ENCODE peak calls at places on chromosomes 6 and 20, in ten cellular contexts. R is HepG2, Y is right lobe of liver, W is esophagus muscularis mucosa, D is spleen, J is GM12891, E is H54, I is K562, V is adrenal gland, B is HCT116. Z is an unnamed sample.

GRCh38 chr6:43856005-43856765 is 86.2 kb downstream of the VEGFA start:
- DNase-seq in D (no peak), J (no peak), B (peak; percentile 21), Y (peak; percentile 76), I (peak; percentile 66), E (no peak), R (peak; percentile 86), V (peak; percentile 73), W (no peak), Z (peak; percentile 48)

GRCh38 chr6:10505529-10505928 is 15.6 kb upstream of the GCNT2 start:
- DNase-seq in D (no peak), I (no peak), R (peak; percentile 99), V (no peak), Y (no peak), E (no peak), W (no peak), J (no peak), B (no peak), Z (no peak)

GRCh38 chr20:61744691-61745396 is 320.8 kb downstream of the TAF4 start:
- DNase-seq in R (no peak), W (no peak), I (no peak), B (no peak), D (peak; percentile 38), J (no peak), V (no peak), Y (no peak), E (peak; percentile 33), Z (peak; percentile 6)

GRCh38 chr6:108549241-108549640 is 11.5 kb upstream of the FOXO3 start:
- DNase-seq in D (no peak), B (no peak), J (no peak), I (no peak), W (no peak), R (no peak), E (no peak), V (no peak), Y (no peak), Z (no peak)

GRCh38 chr20:37727247-37727956 is 33.6 kb downstream of the CTNNBL1 start:
- DNase-seq in J (no peak), D (no peak), V (no peak), I (no peak), W (no peak), Y (no peak), R (peak; percentile 74), B (no peak), E (no peak), Z (no peak)

GRCh38 chr6:5667737-5668136 is 339.0 kb downstream of the NRN1 start:
- DNase-seq in R (no peak), V (no peak), I (no peak), Y (no peak), E (no peak), D (no peak), W (no peak), J (no peak), B (no peak), Z (no peak)

GRCh38 chr6:73969982-73970960 is 274.3 kb downstream of the CD109 start:
- DNase-seq in I (peak; percentile 12), Y (no peak), J (no peak), W (no peak), B (peak; percentile 74), R (peak; percentile 52), D (no peak), V (no peak), E (peak; percentile 14), Z (peak; percentile 7)

GRCh38 chr20:38302721-38303120 is 1.2 kb upstream of the BPI start:
- DNase-seq in I (peak; percentile 38), Y (no peak), B (no peak), D (peak; percentile 77), V (no peak), R (no peak), J (no peak), W (no peak), E (no peak), Z (no peak)

GRCh38 chr20:49475979-49476378 is 6.5 kb downstream of the KCNB1 start:
- DNase-seq in W (no peak), B (no peak), E (no peak), R (no peak), I (no peak), D (no peak), J (no peak), V (no peak), Y (no peak), Z (no peak)

GRCh38 chr6:44102527-44102926 is 24.7 kb downstream of the MRPL14 start:
- DNase-seq in Y (no peak), E (no peak), D (no peak), I (no peak), B (no peak), W (no peak), J (no peak), R (no peak), V (no peak), Z (no peak)

GRCh38 chr6:7671581-7671980 is 54.3 kb upstream of the BMP6 start:
- DNase-seq in R (no peak), D (no peak), V (no peak), Y (no peak), B (no peak), E (no peak), J (no peak), W (no peak), I (no peak), Z (no peak)

GRCh38 chr20:57705103-57705899 is 4.5 kb downstream of the PMEPA1 start:
- DNase-seq in D (no peak), B (no peak), I (no peak), W (no peak), R (no peak), J (no peak), V (no peak), Y (no peak), E (no peak), Z (no peak)

GRCh38 chr6:167825059-167825758 is 1.5 kb upstream of the AFDN start:
- DNase-seq in I (no peak), Y (peak; percentile 33), E (no peak), B (no peak), D (no peak), V (peak; percentile 33), R (no peak), J (no peak), W (no peak), Z (peak; percentile 13)

GRCh38 chr6:41705996-41706835 is 29.2 kb downstream of the TFEB start:
- DNase-seq in V (peak; percentile 93), W (no peak), R (peak; percentile 67), D (peak; percentile 95), B (no peak), I (peak; percentile 93), E (peak; percentile 84), Y (peak; percentile 63), J (peak; percentile 86), Z (peak; percentile 64)

GRCh38 chr6:41704028-41704427 is 31.4 kb downstream of the TFEB start:
- DNase-seq in R (no peak), Y (no peak), E (no peak), I (no peak), J (no peak), B (no peak), D (peak; percentile 62), W (no peak), V (no peak), Z (no peak)

GRCh38 chr6:41705329-41705995 is 29.9 kb downstream of the TFEB start:
- DNase-seq in B (no peak), R (no peak), J (no peak), V (no peak), Y (no peak), D (peak; percentile 70), I (no peak), W (no peak), E (no peak), Z (no peak)

GRCh38 chr6:41702771-41703494 is 32.5 kb downstream of the TFEB start:
- DNase-seq in Y (no peak), E (no peak), R (no peak), V (no peak), I (no peak), W (no peak), J (no peak), D (peak; percentile 67), B (no peak), Z (no peak)

GRCh38 chr6:41704656-41705328 is 30.6 kb downstream of the TFEB start:
- DNase-seq in B (no peak), V (no peak), Y (no peak), E (no peak), D (peak; percentile 76), J (no peak), W (no peak), I (no peak), R (no peak), Z (no peak)
- TF ChIP-seq POLR2A in B (no peak), V (no peak), Y (no peak), E (no peak), D (no peak), J (no peak), W (no peak), I (no peak), R (no peak), Z (no peak)

GRCh38 chr6:27865952-27866369 is 46.2 kb downstream of the OR2B2 start:
- DNase-seq in E (no peak), B (no peak), J (no peak), D (peak; percentile 84), R (no peak), I (no peak), W (no peak), V (no peak), Y (no peak), Z (peak; percentile 93)
- TF ChIP-seq POLR2A in E (peak; percentile 93), B (no peak), J (no peak), D (peak; percentile 11), R (no peak), I (peak; percentile 69), W (no peak), V (no peak), Y (no peak), Z (no peak)

GRCh38 chr6:26250806-26251075 is 114.3 kb upstream of the BTN3A2 start:
- DNase-seq in Y (no peak), J (no peak), I (no peak), E (no peak), R (no peak), B (no peak), W (no peak), V (no peak), D (no peak), Z (no peak)

GRCh38 chr6:26249959-26250805 is 114.8 kb upstream of the BTN3A2 start:
- DNase-seq in I (peak; percentile 46), B (no peak), D (peak; percentile 94), J (no peak), V (peak; percentile 65), E (no peak), R (peak; percentile 58), Y (peak; percentile 33), W (no peak), Z (peak; percentile 96)

GRCh38 chr6:26254666-26255176 is 110.3 kb upstream of the BTN3A2 start:
- DNase-seq in E (no peak), B (no peak), Y (no peak), J (no peak), R (no peak), D (no peak), V (no peak), W (peak; percentile 24), I (no peak), Z (no peak)

GRCh38 chr6:26249709-26249958 is 115.4 kb upstream of the BTN3A2 start:
- DNase-seq in V (no peak), W (no peak), E (no peak), J (no peak), R (no peak), D (peak; percentile 79), B (no peak), I (no peak), Y (no peak), Z (no peak)

GRCh38 chr6:26251354-26252081 is 113.5 kb upstream of the BTN3A2 start:
- DNase-seq in D (peak; percentile 87), E (no peak), W (no peak), R (no peak), B (no peak), J (no peak), I (peak; percentile 31), Y (peak; percentile 44), V (peak; percentile 48), Z (peak; percentile 97)
- TF ChIP-seq POLR2A in D (peak; percentile 98), E (peak; percentile 69), W (no peak), R (peak; percentile 73), B (no peak), J (peak; percentile 97), I (peak; percentile 94), Y (peak; percentile 66), V (peak; percentile 91), Z (peak; percentile 100)

GRCh38 chr20:17504898-17505663 is 26.1 kb downstream of the BFSP1 start:
- DNase-seq in J (peak; percentile 49), R (peak; percentile 64), I (peak; percentile 19), W (no peak), B (peak; percentile 27), Y (peak; percentile 70), V (peak; percentile 53), E (peak; percentile 32), D (peak; percentile 93), Z (peak; percentile 82)
- TF ChIP-seq POLR2A in J (no peak), R (no peak), I (no peak), W (no peak), B (no peak), Y (no peak), V (no peak), E (no peak), D (no peak), Z (peak; percentile 30)

Z was measured in erythroblast.